ENCODE peak calls at places on chromosomes 2 and 18, in four cellular contexts. X, C, L and M are unnamed samples.

GRCh38 chr2:85988210-85988913 is 99.6 kb upstream of the ST3GAL5 start:
- DNase-seq in L (no peak), C (no peak), X (no peak), M (no peak)

GRCh38 chr2:24756789-24757188 is 36.4 kb downstream of the PTRHD1 start:
- DNase-seq in X (no peak), L (no peak), C (no peak), M (no peak)

GRCh38 chr2:213500881-213501280 is 216.6 kb downstream of the SPAG16 start:
- DNase-seq in L (no peak), X (no peak), C (no peak), M (no peak)

GRCh38 chr18:45850021-45850420 is 24.5 kb downstream of the SIGLEC15 start:
- DNase-seq in C (no peak), X (no peak), L (no peak), M (no peak)

GRCh38 chr2:81266106-81266505 is 961.6 kb upstream of the LRRTM1 start:
- DNase-seq in L (no peak), X (no peak), C (no peak), M (no peak)

GRCh38 chr2:148674063-148675020 is 29.8 kb downstream of the EPC2 start:
- DNase-seq in L (no peak), C (peak), X (no peak), M (no peak)

GRCh38 chr2:159144776-159145614 is 141.5 kb downstream of the WDSUB1 start:
- DNase-seq in C (no peak), X (no peak), L (no peak), M (no peak)

GRCh38 chr2:130391058-130391871 is 35.4 kb downstream of the PTPN18 start:
- DNase-seq in L (peak), C (peak), X (peak), M (peak)

GRCh38 chr2:132437852-132438649 is 21.4 kb downstream of the GPR39 start:
- DNase-seq in X (no peak), C (no peak), L (no peak), M (no peak)

GRCh38 chr2:204720874-204721273 is 175.6 kb downstream of the PARD3B start:
- DNase-seq in L (no peak), C (no peak), X (no peak), M (no peak)

GRCh38 chr2:71608441-71608840 is 155.1 kb downstream of the DYSF start:
- DNase-seq in X (peak), L (no peak), C (no peak), M (peak)

GRCh38 chr2:28544915-28545589 is 49.2 kb downstream of the PLB1 start:
- DNase-seq in C (peak), L (no peak), X (no peak), M (no peak)

GRCh38 chr2:42812899-42813479 is 20.6 kb upstream of the HAAO start:
- DNase-seq in X (no peak), C (peak), L (no peak), M (no peak)

GRCh38 chr18:27713037-27713726 is 463.7 kb downstream of the CDH2 start:
- DNase-seq in L (no peak), C (no peak), X (no peak), M (no peak)

GRCh38 chr2:142878061-142878741 is 737 bp downstream of the KYNU start:
- DNase-seq in C (no peak), L (no peak), X (no peak), M (no peak)

GRCh38 chr2:223416826-223417610 is 185.1 kb downstream of the SCG2 start:
- DNase-seq in L (no peak), C (no peak), X (no peak), M (no peak)

GRCh38 chr18:70151554-70152130 is 53.8 kb downstream of the RTTN start:
- DNase-seq in L (no peak), X (no peak), C (no peak), M (no peak)

DNA sequence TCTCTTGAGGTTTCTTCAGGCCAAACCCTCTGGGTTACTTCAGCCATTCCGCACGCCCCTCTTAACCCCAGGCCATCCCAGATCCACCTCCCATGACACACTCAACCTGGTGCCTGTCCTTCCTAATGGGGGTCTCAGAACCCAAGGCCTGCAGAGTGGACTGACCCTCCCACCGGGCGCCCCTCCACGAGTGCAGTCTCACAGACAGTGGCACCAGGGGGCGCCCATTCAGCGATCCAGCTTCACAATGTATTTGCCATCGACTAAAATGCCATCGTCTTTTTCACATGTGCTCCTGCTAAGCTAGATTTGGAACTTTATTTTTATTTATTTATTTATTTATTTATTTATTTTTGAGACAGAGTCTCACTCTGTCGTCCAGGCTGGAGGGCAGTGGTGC is 38.5 kb downstream of the INPP5D start:
- DNase-seq in C (peak), X (no peak), L (no peak), M (no peak)
- TF ChIP-seq CTCF in C (peak), X (peak), L (peak), M (no peak)

DNA sequence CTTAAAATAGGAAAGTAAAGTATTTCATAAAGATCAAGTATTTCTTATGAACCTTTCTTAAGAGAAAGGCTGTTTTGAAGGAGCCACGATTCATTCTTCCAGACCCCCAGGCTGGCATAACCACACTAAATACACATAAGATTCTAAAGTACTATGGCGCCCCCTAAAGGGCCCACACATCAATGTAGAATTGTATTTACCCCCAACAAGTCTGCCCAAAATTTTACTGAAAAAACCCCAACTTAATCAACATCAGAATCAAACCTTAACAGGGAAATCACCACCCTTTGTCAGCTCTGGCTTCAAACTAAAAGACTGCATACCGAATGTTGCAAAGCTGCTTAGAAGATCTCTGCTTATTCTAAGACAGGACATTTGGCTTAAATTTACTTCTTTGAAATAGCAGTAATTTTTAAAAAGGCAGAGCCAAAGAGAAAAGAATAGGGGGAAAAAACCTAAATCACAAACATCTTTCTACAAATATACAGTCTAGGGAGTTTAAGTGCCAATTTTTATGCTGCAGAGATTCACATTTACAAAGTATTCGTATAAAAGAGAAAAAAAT is 20.4 kb upstream of the BCL2 start:
- DNase-seq in C (peak), L (no peak), X (no peak), M (no peak)
- TF ChIP-seq CTCF in C (peak), L (peak), X (peak), M (no peak)

GRCh38 chr2:69796199-69796598 is 33.3 kb upstream of the GMCL1 start:
- DNase-seq in L (no peak), C (no peak), X (no peak), M (no peak)
- TF ChIP-seq CTCF in L (no peak), C (no peak), X (no peak), M (no peak)

GRCh38 chr2:191155608-191156071 is 4.8 kb upstream of the STAT4 start:
- DNase-seq in X (no peak), C (peak), L (no peak), M (no peak)
- TF ChIP-seq CTCF in X (no peak), C (peak), L (peak), M (no peak)

DNA sequence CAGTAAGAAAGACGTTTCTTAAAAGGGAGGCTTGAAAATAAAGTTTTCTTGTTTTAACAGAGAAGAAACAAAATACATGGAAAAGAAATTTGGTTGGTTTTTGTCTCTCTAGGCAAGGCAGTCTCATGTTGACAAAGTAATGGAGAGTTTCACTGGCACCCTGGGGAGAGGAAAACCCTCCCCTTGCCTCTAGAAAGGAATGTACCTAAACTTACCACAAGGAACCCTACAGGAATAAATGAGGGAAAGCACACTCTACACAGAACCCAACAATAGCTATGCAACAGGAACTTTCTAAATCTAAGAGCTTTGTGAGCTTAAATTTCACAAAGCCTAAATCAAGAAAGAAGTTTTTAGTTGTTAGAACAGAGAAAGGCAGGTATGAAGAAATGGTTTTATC is 37.0 kb downstream of the FIGN start:
- DNase-seq in L (no peak), X (no peak), C (no peak), M (no peak)
- TF ChIP-seq CTCF in L (no peak), X (no peak), C (no peak), M (no peak)

DNA sequence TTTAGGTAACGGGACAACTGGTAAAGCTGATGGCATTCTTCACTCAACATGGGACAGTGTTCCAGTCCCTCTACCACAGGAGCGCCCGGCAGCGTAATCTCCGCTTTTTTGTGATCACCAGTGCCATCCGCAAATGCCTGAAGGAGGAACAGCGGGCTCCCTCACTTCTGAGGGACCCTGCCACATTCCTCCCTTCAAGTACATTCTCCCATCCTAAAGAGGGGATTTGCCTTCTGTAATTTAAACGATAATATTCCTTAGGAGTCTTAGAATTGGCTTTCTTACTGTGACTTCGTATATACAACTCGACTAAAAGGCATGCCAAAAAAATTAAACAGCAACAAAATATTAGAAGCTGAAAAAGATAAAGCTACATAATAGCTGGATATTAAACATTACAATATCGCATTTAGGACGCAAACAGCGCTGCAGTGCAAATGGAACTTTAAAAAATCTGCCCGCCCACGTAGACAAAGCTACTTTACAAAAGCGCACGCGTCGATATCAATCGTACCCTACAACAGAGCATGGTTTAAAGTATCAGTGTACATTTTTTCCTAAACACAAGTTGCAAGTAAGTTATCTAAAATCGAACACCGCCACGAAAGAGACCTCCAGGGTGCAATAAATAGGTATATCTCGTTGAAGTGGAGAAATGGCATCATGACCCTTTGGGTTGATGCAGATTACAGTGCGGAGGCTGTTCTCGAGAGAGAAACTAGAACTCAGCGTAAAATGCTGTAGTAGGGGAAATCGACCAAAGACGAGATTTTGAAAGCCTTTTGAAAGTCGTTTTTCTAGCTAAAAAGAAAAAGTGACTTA is 2.3 kb upstream of the VSNL1 start:
- DNase-seq in C (peak), L (no peak), X (no peak), M (no peak)
- TF ChIP-seq CTCF in C (no peak), L (no peak), X (no peak), M (no peak)

DNA sequence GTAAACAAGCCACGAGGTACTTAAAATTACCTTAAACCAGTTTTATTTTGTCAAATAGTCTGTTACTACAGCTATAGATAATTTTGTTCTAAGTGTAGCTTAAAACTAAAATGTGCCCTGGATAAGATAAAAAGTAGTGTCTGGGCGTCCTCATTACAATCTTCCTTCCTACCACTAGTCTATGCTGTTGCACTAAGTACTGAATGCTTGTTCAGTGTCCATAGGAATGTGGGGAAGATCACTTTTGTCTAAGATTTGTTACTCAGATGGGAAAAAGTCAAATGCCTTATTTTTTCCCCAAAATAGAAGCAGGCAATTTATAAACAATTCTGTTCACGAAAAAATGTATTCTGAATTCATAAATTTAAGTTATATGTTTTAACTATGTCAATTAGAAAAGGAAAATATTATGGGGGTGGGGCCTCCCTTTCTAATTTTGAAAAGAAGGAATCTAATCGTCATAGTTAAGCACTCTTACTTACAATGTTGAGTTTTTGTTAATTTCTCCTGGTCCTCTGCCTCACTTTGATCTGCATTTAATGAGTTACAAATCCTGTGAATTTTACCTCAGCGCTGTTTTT is 140.4 kb upstream of the VRK2 start:
- DNase-seq in C (peak), X (no peak), L (no peak), M (no peak)
- TF ChIP-seq CTCF in C (peak), X (peak), L (peak), M (no peak)

DNA sequence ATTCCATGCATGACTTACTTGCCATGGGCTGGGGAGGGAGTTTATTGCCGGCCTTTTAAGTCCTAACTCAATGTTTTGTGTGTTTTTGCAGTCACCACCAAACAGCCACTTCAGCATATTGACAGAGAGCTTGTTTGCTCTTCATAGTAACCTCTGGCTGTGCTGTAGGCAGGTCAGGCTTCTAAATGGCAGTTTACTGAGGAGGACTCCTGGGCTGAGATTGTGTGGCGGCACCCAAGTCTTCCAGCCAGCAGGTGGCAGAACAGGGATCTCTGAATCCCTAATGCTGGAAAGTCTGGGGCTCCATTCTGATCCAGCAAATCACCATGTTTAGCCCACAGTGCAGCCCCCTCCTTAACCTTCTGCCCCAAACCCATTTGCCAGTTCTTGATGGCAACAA is 121.2 kb downstream of the CAPN13 start:
- DNase-seq in L (no peak), C (no peak), X (no peak), M (no peak)
- TF ChIP-seq CTCF in L (peak), C (no peak), X (no peak), M (no peak)

DNA sequence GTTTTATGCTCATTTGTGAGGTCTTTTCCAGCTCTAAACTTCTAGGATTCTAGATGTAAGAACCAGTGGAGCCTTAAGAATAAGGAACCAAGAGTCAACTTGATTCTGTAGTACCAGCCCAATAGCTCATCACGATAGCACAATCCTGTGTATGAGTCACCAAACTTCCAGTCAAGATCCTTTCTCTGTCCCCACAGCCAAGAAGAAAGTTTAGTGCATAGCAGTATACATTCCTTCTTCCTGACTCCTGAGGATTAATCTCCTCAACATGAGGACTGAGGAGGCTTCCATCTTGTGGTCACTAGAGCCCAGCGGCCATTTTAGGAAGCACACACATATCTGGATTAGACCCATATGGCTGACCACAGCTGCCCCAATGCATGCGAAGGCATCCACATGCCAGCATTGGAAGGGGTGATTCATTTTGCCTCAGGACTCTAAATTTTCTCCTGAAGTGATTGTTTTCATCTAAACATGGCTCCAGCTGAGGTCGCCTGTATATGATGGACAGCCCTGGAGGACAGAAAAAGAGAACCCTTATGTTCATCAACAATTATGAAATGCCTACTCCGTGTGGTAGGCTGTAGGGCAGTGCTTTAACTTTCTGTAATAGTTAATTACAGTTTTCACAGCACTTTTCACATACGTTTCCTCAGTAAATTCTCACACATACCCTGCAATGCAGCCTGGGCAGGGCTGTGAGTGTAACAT is 53.5 kb downstream of the RASGRP3 start:
- DNase-seq in X (no peak), C (peak), L (no peak), M (no peak)
- TF ChIP-seq CTCF in X (no peak), C (peak), L (no peak), M (no peak)